ENCODE peak calls at places on chromosomes 3 and 15, in ten cellular contexts. K is AG10803; B is activated CD8-positive, alpha-beta T cell treated with anti-CD3 and anti-CD28 coated beads for 36 hours; L is caudate nucleus; T is fibroblast of lung; W is CD8-positive, alpha-beta memory T cell; N is activated T-helper 1 cell treated with anti-CD3 and anti-CD28 coated beads, Interleukin-12 subunit alpha, Interleukin-12 subunit beta, Interleukin-2, Interleukin-4 antibody, amounts not matched to agents 30 ng/mL and 10 ng/mL and 1 ng/mL, durations not matched to agents 14 hours and 24 hours and 36 hours; X is AG08396; J is activated naive CD4-positive, alpha-beta T cell treated with anti-CD3 and anti-CD28 coated beads for 36 hours; U is mucosa of gallbladder. P is an unnamed sample.

GRCh38 chr15:79432345-79433311 is 492 bp downstream of the MINAR1 start:
- DNase-seq in K (peak; percentile 13), B (no peak), L (no peak), T (peak; percentile 13), W (no peak), N (no peak), X (no peak), J (no peak), U (no peak), P (no peak)

GRCh38 chr3:45736707-45737106 is 47.5 kb downstream of the SACM1L start:
- DNase-seq in K (no peak), B (peak; percentile 37), L (no peak), T (no peak), W (no peak), N (no peak), X (no peak), J (no peak), U (no peak), P (no peak)

GRCh38 chr3:71511037-71511436 is 72.5 kb downstream of the FOXP1 start:
- DNase-seq in K (peak; percentile 88), B (no peak), L (no peak), T (peak; percentile 64), W (no peak), N (no peak), X (peak; percentile 32), J (no peak), U (no peak), P (no peak)

GRCh38 chr3:80542476-80542875 is 774.7 kb upstream of the ROBO1 start:
- DNase-seq in K (no peak), B (no peak), L (no peak), T (no peak), W (no peak), N (no peak), X (no peak), J (no peak), U (no peak), P (no peak)

GRCh38 chr15:81573098-81573746 is 199.2 kb upstream of the TMC3 start:
- DNase-seq in K (no peak), B (no peak), L (no peak), T (no peak), W (no peak), N (no peak), X (no peak), J (no peak), U (no peak), P (no peak)

GRCh38 chr15:99721896-99722295 is 11.3 kb downstream of the LYSMD4 start:
- DNase-seq in K (no peak), B (no peak), L (no peak), T (no peak), W (no peak), N (no peak), X (no peak), J (no peak), U (no peak), P (no peak)

GRCh38 chr3:115164374-115165221 is 17.5 kb upstream of the ZBTB20 start:
- DNase-seq in K (peak; percentile 30), B (no peak), L (no peak), T (no peak), W (no peak), N (no peak), X (no peak), J (peak; percentile 7), U (no peak), P (no peak)

GRCh38 chr3:103173940-103174339 is 739.1 kb downstream of the ZPLD1 start:
- DNase-seq in K (no peak), B (no peak), L (no peak), T (no peak), W (no peak), N (no peak), X (no peak), J (no peak), U (no peak), P (no peak)

GRCh38 chr3:86801921-86802320 is 189.0 kb downstream of the VGLL3 start:
- DNase-seq in K (peak; percentile 52), B (no peak), L (no peak), T (peak; percentile 57), W (no peak), N (no peak), X (no peak), J (no peak), U (no peak), P (no peak)

GRCh38 chr3:74089854-74090253 is 465.1 kb upstream of the PDZRN3 start:
- DNase-seq in K (peak; percentile 37), B (no peak), L (no peak), T (peak; percentile 70), W (no peak), N (no peak), X (no peak), J (no peak), U (no peak), P (no peak)

GRCh38 chr3:82329300-82329699 is 567.9 kb upstream of the GBE1 start:
- DNase-seq in K (no peak), B (no peak), L (no peak), T (no peak), W (no peak), N (no peak), X (no peak), J (no peak), U (no peak), P (no peak)

GRCh38 chr3:134161817-134162396 is 88.8 kb downstream of the RYK start:
- DNase-seq in K (no peak), B (no peak), L (no peak), T (no peak), W (no peak), N (no peak), X (no peak), J (no peak), U (no peak), P (no peak)

GRCh38 chr3:193963808-193964516 is 172.0 kb upstream of the HES1 start:
- DNase-seq in K (no peak), B (peak; percentile 39), L (no peak), T (no peak), W (no peak), N (peak; percentile 40), X (no peak), J (peak; percentile 46), U (no peak), P (no peak)

GRCh38 chr3:29889230-29889629 is 608.4 kb downstream of the RBMS3 start:
- DNase-seq in K (peak; percentile 52), B (no peak), L (no peak), T (peak; percentile 43), W (no peak), N (no peak), X (peak; percentile 7), J (no peak), U (no peak), P (no peak)

GRCh38 chr3:169811606-169812123 is 1.0 kb upstream of the LRRIQ4 start:
- DNase-seq in K (peak; percentile 42), B (peak; percentile 54), L (no peak), T (peak; percentile 82), W (no peak), N (no peak), X (peak; percentile 44), J (peak; percentile 28), U (no peak), P (no peak)

GRCh38 chr15:52424856-52425431 is 103.7 kb downstream of the MYO5A start:
- DNase-seq in K (no peak), B (no peak), L (no peak), T (no peak), W (no peak), N (no peak), X (no peak), J (no peak), U (no peak), P (no peak)

GRCh38 chr3:79423417-79423816 is 344.4 kb downstream of the ROBO1 start:
- DNase-seq in K (no peak), B (no peak), L (no peak), T (no peak), W (no peak), N (no peak), X (no peak), J (no peak), U (no peak), P (no peak)

GRCh38 chr3:66473637-66474036 is 27.2 kb downstream of the LRIG1 start:
- DNase-seq in K (peak; percentile 42), B (peak; percentile 67), L (no peak), T (peak; percentile 67), W (no peak), N (no peak), X (no peak), J (no peak), U (no peak), P (no peak)

GRCh38 chr3:49377483-49377882 is 19.3 kb upstream of the GPX1 start:
- DNase-seq in K (peak; percentile 71), B (peak; percentile 87), L (no peak), T (no peak), W (no peak), N (peak; percentile 49), X (no peak), J (peak; percentile 89), U (no peak), P (peak; percentile 4)

GRCh38 chr15:68330911-68331310 is 53.4 kb downstream of the FEM1B start:
- DNase-seq in K (no peak), B (no peak), L (no peak), T (no peak), W (no peak), N (no peak), X (no peak), J (no peak), U (no peak), P (no peak)

GRCh38 chr3:106589306-106589942 is 720.6 kb upstream of the CBLB start:
- DNase-seq in K (peak; percentile 39), B (no peak), L (no peak), T (peak; percentile 22), W (no peak), N (no peak), X (no peak), J (no peak), U (no peak), P (no peak)

GRCh38 chr3:63948995-63949394 is 36.8 kb upstream of the SCAANT1 start:
- DNase-seq in K (peak; percentile 72), B (no peak), L (no peak), T (peak; percentile 73), W (no peak), N (no peak), X (peak; percentile 26), J (no peak), U (no peak), P (no peak)

GRCh38 chr3:192514754-192515660 is 212.3 kb downstream of the FGF12 start:
- DNase-seq in K (no peak), B (peak; percentile 1), L (no peak), T (no peak), W (no peak), N (no peak), X (peak; percentile 4), J (no peak), U (peak; percentile 14), P (no peak)

GRCh38 chr3:35305406-35305805 is 333.9 kb upstream of the ARPP21 start:
- DNase-seq in K (no peak), B (no peak), L (no peak), T (no peak), W (no peak), N (no peak), X (no peak), J (no peak), U (no peak), P (no peak)

GRCh38 chr15:35533130-35534110 is 12.5 kb downstream of the DPH6 start:
- DNase-seq in K (peak; percentile 66), B (no peak), L (no peak), T (peak; percentile 42), W (no peak), N (no peak), X (peak; percentile 37), J (no peak), U (no peak), P (no peak)

GRCh38 chr3:37256447-37256846 is 82.1 kb upstream of the LRRFIP2 start:
- DNase-seq in K (no peak), B (no peak), L (no peak), T (no peak), W (no peak), N (no peak), X (no peak), J (no peak), U (no peak), P (no peak)

GRCh38 chr3:120472121-120472844 is 21.5 kb upstream of the FSTL1 start:
- DNase-seq in K (peak; percentile 58), B (no peak), L (no peak), T (no peak), W (no peak), N (no peak), X (no peak), J (no peak), U (no peak), P (no peak)

GRCh38 chr3:15797600-15798303 is at the start of gene ANKRD28:
- DNase-seq in K (peak; percentile 98), B (peak; percentile 21), L (no peak), T (peak; percentile 99), W (no peak), N (peak; percentile 27), X (peak; percentile 49), J (no peak), U (no peak), P (no peak)